ENCODE peak calls at places on chromosomes 5 and 9, in four cellular contexts. One of them, this sample, is unnamed.

GRCh38 chr5:180339583-180340183 is 13.5 kb downstream of the GFPT2 start:
- DNase-seq in foreskin fibroblast: no peak
- DNase-seq in G401: no peak
- DNase-seq in KG1: no peak
- DNase-seq in this sample: no peak

GRCh38 chr5:172748341-172748843 is 22.6 kb downstream of the DUSP1 start:
- DNase-seq in foreskin fibroblast: no peak
- DNase-seq in G401: no peak
- DNase-seq in KG1: no peak
- DNase-seq in this sample: no peak

GRCh38 chr5:178202541-178202940 is 1.8 kb upstream of the HNRNPAB start:
- DNase-seq in foreskin fibroblast: no peak
- DNase-seq in G401: no peak
- DNase-seq in KG1: no peak
- DNase-seq in this sample: no peak

GRCh38 chr5:76986828-76987526 is 34.1 kb downstream of the CRHBP start:
- DNase-seq in foreskin fibroblast: no peak
- DNase-seq in G401: no peak
- DNase-seq in KG1: no peak
- DNase-seq in this sample: no peak

GRCh38 chr9:30197954-30198353 is 2186.5 kb upstream of the ACO1 start:
- DNase-seq in foreskin fibroblast: no peak
- DNase-seq in G401: no peak
- DNase-seq in KG1: no peak
- DNase-seq in this sample: no peak

GRCh38 chr9:120882935-120883607 is 6.1 kb upstream of the PHF19 start:
- DNase-seq in foreskin fibroblast: no peak
- DNase-seq in G401: no peak
- DNase-seq in KG1: no peak
- DNase-seq in this sample: no peak

GRCh38 chr9:136375096-136375495 is 1.6 kb upstream of the CARD9 start:
- DNase-seq in foreskin fibroblast: no peak
- DNase-seq in G401: no peak
- DNase-seq in KG1: no peak
- DNase-seq in this sample: no peak

GRCh38 chr9:4740373-4740622 is 704 bp downstream of the AK3 start:
- DNase-seq in foreskin fibroblast: no peak
- DNase-seq in G401: peak; percentile 32
- DNase-seq in KG1: no peak
- DNase-seq in this sample: no peak

GRCh38 chr9:91395106-91395552 is 28.5 kb downstream of the NFIL3 start:
- DNase-seq in foreskin fibroblast: peak; percentile 37
- DNase-seq in G401: no peak
- DNase-seq in KG1: no peak
- DNase-seq in this sample: no peak

GRCh38 chr9:27460225-27461023 is 63.7 kb upstream of the IFNK start:
- DNase-seq in foreskin fibroblast: no peak
- DNase-seq in G401: no peak
- DNase-seq in KG1: peak; percentile 20
- DNase-seq in this sample: no peak

GRCh38 chr5:91584352-91584751 is 201.2 kb upstream of the ARRDC3 start:
- DNase-seq in foreskin fibroblast: no peak
- DNase-seq in G401: no peak
- DNase-seq in KG1: no peak
- DNase-seq in this sample: no peak

GRCh38 chr5:171579162-171579561 is 159.7 kb downstream of the FGF18 start:
- DNase-seq in foreskin fibroblast: no peak
- DNase-seq in G401: no peak
- DNase-seq in KG1: no peak
- DNase-seq in this sample: no peak

GRCh38 chr5:56415356-56415765 is 182.2 kb upstream of the ANKRD55 start:
- DNase-seq in foreskin fibroblast: peak; percentile 19
- DNase-seq in G401: no peak
- DNase-seq in KG1: peak; percentile 63
- DNase-seq in this sample: no peak

GRCh38 chr9:136142859-136143214 is 24.2 kb upstream of the TMEM250 start:
- DNase-seq in foreskin fibroblast: no peak
- DNase-seq in G401: no peak
- DNase-seq in KG1: no peak
- DNase-seq in this sample: no peak

GRCh38 chr5:78591227-78591626 is 57.3 kb downstream of the LHFPL2 start:
- DNase-seq in foreskin fibroblast: peak; percentile 64
- DNase-seq in G401: no peak
- DNase-seq in KG1: no peak
- DNase-seq in this sample: no peak

GRCh38 chr5:135040331-135041144 is 6.5 kb upstream of the PITX1 start:
- DNase-seq in foreskin fibroblast: no peak
- DNase-seq in G401: no peak
- DNase-seq in KG1: no peak
- DNase-seq in this sample: no peak

GRCh38 chr5:138944527-138945322 is 69.6 kb upstream of the LRRTM2 start:
- DNase-seq in foreskin fibroblast: no peak
- DNase-seq in G401: no peak
- DNase-seq in KG1: no peak
- DNase-seq in this sample: no peak

GRCh38 chr5:79641414-79641813 is 29.2 kb downstream of the TENT2 start:
- DNase-seq in foreskin fibroblast: no peak
- DNase-seq in G401: no peak
- DNase-seq in KG1: no peak
- DNase-seq in this sample: no peak

GRCh38 chr5:128290152-128290858 is 206.7 kb downstream of the SLC12A2 start:
- DNase-seq in foreskin fibroblast: no peak
- DNase-seq in G401: no peak
- DNase-seq in KG1: no peak
- DNase-seq in this sample: no peak

GRCh38 chr9:21989440-21990189 is 4.6 kb downstream of the CDKN2A start:
- DNase-seq in foreskin fibroblast: no peak
- DNase-seq in G401: no peak
- DNase-seq in KG1: no peak
- DNase-seq in this sample: no peak

GRCh38 chr9:77595426-77596051 is 52.6 kb downstream of the GNA14 start:
- DNase-seq in foreskin fibroblast: no peak
- DNase-seq in G401: no peak
- DNase-seq in KG1: peak; percentile 72
- DNase-seq in this sample: no peak

GRCh38 chr5:56757077-56757476 is 58.3 kb upstream of the MAP3K1 start:
- DNase-seq in foreskin fibroblast: peak; percentile 44
- DNase-seq in G401: no peak
- DNase-seq in KG1: no peak
- DNase-seq in this sample: no peak

GRCh38 chr9:98365227-98365669 is 109.8 kb upstream of the TBC1D2 start:
- DNase-seq in foreskin fibroblast: no peak
- DNase-seq in G401: no peak
- DNase-seq in KG1: no peak
- DNase-seq in this sample: no peak